ENCODE peak calls at places on chromosomes 4 and X, in four cellular contexts. One of them, this sample, is unnamed.

GRCh38 chrX:39813631-39814246 is 284.0 kb downstream of the BCOR start:
- DNase-seq in neural progenitor cell: no peak
- DNase-seq in hepatocyte: peak; percentile 45
- DNase-seq in GM23248: peak; percentile 74
- DNase-seq in this sample: peak; percentile 48

GRCh38 chr4:164701665-164702064 is 52.3 kb upstream of the SMIM31 start:
- DNase-seq in hepatocyte: no peak
- DNase-seq in neural progenitor cell: no peak
- DNase-seq in GM23248: no peak
- DNase-seq in this sample: no peak

GRCh38 chr4:127048371-127049085 is 584.2 kb upstream of the INTU start:
- DNase-seq in neural progenitor cell: peak; percentile 8
- DNase-seq in hepatocyte: no peak
- DNase-seq in GM23248: no peak
- DNase-seq in this sample: no peak

GRCh38 chrX:132086717-132087116 is 41.1 kb downstream of the FRMD7 start:
- DNase-seq in GM23248: peak; percentile 20
- DNase-seq in hepatocyte: no peak
- DNase-seq in neural progenitor cell: no peak
- DNase-seq in this sample: peak; percentile 65

GRCh38 chrX:80807606-80808159 is 2.0 kb downstream of the BRWD3 start:
- DNase-seq in neural progenitor cell: no peak
- DNase-seq in hepatocyte: no peak
- DNase-seq in GM23248: peak; percentile 1
- DNase-seq in this sample: no peak

GRCh38 chrX:72666451-72666850 is 47.7 kb downstream of the PHKA1 start:
- DNase-seq in GM23248: peak; percentile 2
- DNase-seq in hepatocyte: no peak
- DNase-seq in neural progenitor cell: no peak
- DNase-seq in this sample: no peak

GRCh38 chr4:130071746-130072145 is 975.8 kb downstream of the C4orf33 start:
- DNase-seq in hepatocyte: peak; percentile 59
- DNase-seq in GM23248: no peak
- DNase-seq in neural progenitor cell: no peak
- DNase-seq in this sample: no peak

GRCh38 chr4:33715996-33716395 is 2528.3 kb downstream of the ARAP2 start:
- DNase-seq in neural progenitor cell: no peak
- DNase-seq in hepatocyte: no peak
- DNase-seq in GM23248: peak; percentile 90
- DNase-seq in this sample: peak; percentile 79

GRCh38 chrX:10169180-10169579 is 12.4 kb downstream of the CLCN4 start:
- DNase-seq in neural progenitor cell: no peak
- DNase-seq in GM23248: no peak
- DNase-seq in hepatocyte: no peak
- DNase-seq in this sample: no peak

GRCh38 chrX:107619836-107620235 is 8.5 kb upstream of the PRPS1 start:
- DNase-seq in GM23248: no peak
- DNase-seq in hepatocyte: peak; percentile 62
- DNase-seq in neural progenitor cell: no peak
- DNase-seq in this sample: peak; percentile 39

GRCh38 chr4:55722132-55722531 is 86.0 kb upstream of the NMU start:
- DNase-seq in neural progenitor cell: no peak
- DNase-seq in hepatocyte: no peak
- DNase-seq in GM23248: no peak
- DNase-seq in this sample: no peak

GRCh38 chr4:1632109-1633104 is 51.7 kb downstream of the FAM53A start:
- DNase-seq in neural progenitor cell: no peak
- DNase-seq in GM23248: no peak
- DNase-seq in hepatocyte: no peak
- DNase-seq in this sample: no peak

GRCh38 chr4:88001871-88002270 is 5.6 kb upstream of the PKD2 start:
- DNase-seq in GM23248: no peak
- DNase-seq in neural progenitor cell: no peak
- DNase-seq in hepatocyte: no peak
- DNase-seq in this sample: no peak

GRCh38 chr4:102606846-102607440 is 105.8 kb downstream of the NFKB1 start:
- DNase-seq in GM23248: no peak
- DNase-seq in hepatocyte: no peak
- DNase-seq in neural progenitor cell: no peak
- DNase-seq in this sample: no peak

GRCh38 chrX:118654331-118654730 is 73.1 kb upstream of the IL13RA1 start:
- DNase-seq in hepatocyte: no peak
- DNase-seq in neural progenitor cell: no peak
- DNase-seq in GM23248: no peak
- DNase-seq in this sample: peak; percentile 18

DNA sequence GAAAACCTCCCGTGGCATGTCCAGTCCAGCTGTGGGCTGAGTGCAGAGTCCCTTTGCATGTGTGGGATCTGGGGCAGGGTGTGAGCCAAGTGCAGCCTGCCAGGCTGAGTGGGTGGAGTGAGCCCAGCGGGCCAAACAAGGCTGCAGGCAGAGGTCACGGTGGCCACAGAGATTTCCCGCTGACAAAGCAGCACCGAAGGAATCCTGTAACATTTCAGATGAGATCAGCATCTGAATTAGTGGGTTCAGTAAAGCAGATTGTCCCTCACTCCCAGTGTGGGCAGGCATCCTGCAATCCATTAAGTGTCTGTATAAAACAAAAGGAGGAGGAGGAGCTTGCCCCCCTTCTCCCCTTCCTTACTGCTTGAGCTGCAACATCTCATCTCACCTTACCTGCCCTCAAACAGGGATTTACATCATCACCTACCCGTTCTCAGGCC is 324.4 kb downstream of the FAT4 start:
- DNase-seq in neural progenitor cell: peak; percentile 34
- DNase-seq in GM23248: peak; percentile 48
- DNase-seq in hepatocyte: peak; percentile 17
- DNase-seq in this sample: no peak
- H2AFZ ChIP-seq in neural progenitor cell: no peak overlapping the region
- H2AFZ ChIP-seq in GM23248: peak overlapping the region; percentile 66
- H2AFZ ChIP-seq in hepatocyte: no peak overlapping the region
- H2AFZ ChIP-seq in this sample: no peak overlapping the region

GRCh38 chr4:72513227-72513626 is 55.8 kb downstream of the ADAMTS3 start:
- DNase-seq in hepatocyte: no peak
- DNase-seq in neural progenitor cell: no peak
- DNase-seq in GM23248: no peak
- DNase-seq in this sample: no peak
- TF ChIP-seq EZH2 in hepatocyte: no peak
- TF ChIP-seq EZH2 in neural progenitor cell: no peak
- TF ChIP-seq EZH2 in GM23248: no peak
- TF ChIP-seq EZH2 in this sample: no peak

GRCh38 chr4:151641167-151641566 is 119.6 kb downstream of the GATB start:
- DNase-seq in GM23248: peak; percentile 89
- DNase-seq in hepatocyte: no peak
- DNase-seq in neural progenitor cell: no peak
- DNase-seq in this sample: peak; percentile 33
- TF ChIP-seq EZH2phosphoT487 in GM23248: no peak
- TF ChIP-seq EZH2phosphoT487 in hepatocyte: no peak
- TF ChIP-seq EZH2phosphoT487 in neural progenitor cell: no peak
- TF ChIP-seq EZH2phosphoT487 in this sample: no peak

GRCh38 chrX:75784689-75785491 is at the start of gene MAGEE2:
- DNase-seq in GM23248: peak; percentile 23
- DNase-seq in neural progenitor cell: no peak
- DNase-seq in hepatocyte: no peak
- DNase-seq in this sample: no peak
- H2AFZ ChIP-seq in GM23248: peak within 1 kb of the TSS; percentile 41
- H2AFZ ChIP-seq in neural progenitor cell: no peak within 1 kb of the TSS
- H2AFZ ChIP-seq in hepatocyte: no peak within 1 kb of the TSS
- H2AFZ ChIP-seq in this sample: no peak within 1 kb of the TSS

DNA sequence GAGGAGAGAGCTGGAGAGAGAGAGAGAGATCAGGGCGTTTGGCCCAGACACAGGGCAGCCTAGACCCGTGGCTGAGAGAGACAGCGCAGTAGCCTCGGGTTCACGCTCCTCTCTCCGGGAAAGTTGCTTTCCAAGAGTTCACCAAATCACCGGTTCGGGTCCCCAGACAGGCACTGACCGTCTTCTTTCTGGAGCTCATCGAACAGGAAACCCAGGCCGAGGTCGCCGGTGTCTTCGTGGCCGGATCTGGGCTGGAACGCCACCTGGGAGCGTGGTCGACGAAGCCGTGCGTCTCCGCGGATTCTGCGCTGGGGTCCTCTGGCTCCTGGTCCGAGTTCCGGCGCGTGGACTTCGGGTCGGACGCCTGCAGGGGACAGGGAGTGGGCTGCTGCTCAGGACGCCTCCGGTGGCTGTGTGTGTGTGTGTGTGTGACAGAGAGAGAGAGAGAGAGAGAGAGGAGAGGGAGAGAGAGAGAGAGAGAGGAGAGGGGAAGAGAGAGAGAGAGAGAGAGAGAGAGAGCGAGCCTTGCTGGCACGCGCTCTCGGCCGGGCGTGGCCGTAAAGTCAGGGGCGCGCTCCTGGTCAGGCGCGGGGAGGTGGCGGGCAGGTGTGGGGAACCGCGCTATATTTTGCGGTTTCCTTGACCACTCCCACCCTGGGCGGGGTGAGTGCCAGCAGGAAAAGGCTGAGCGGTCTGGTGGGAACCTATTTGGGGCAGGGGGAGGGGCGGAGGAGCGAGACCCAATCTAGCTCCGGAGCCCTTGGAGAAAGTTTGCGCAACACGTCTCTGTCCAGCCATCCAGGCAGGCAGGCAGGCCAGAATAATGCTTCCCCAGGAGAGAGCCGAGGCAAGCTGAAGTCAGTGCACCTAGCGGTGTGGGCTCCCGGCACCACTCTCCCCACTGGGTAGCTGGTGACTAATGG is 62.1 kb downstream of the RHOXF2B start:
- DNase-seq in GM23248: peak; percentile 20
- DNase-seq in neural progenitor cell: peak; percentile 40
- DNase-seq in hepatocyte: peak; percentile 18
- DNase-seq in this sample: no peak
- TF ChIP-seq EZH2 in GM23248: no peak
- TF ChIP-seq EZH2 in neural progenitor cell: peak; percentile 80
- TF ChIP-seq EZH2 in hepatocyte: no peak
- TF ChIP-seq EZH2 in this sample: no peak

GRCh38 chr4:100843897-100844296 is 326.1 kb upstream of the EMCN start:
- DNase-seq in GM23248: peak; percentile 20
- DNase-seq in hepatocyte: no peak
- DNase-seq in neural progenitor cell: no peak
- DNase-seq in this sample: no peak

GRCh38 chr4:100852326-100852725 is 334.5 kb upstream of the EMCN start:
- DNase-seq in neural progenitor cell: no peak
- DNase-seq in hepatocyte: no peak
- DNase-seq in GM23248: no peak
- DNase-seq in this sample: no peak

GRCh38 chr4:100849319-100849718 is 331.5 kb upstream of the EMCN start:
- DNase-seq in GM23248: no peak
- DNase-seq in neural progenitor cell: peak; percentile 22
- DNase-seq in hepatocyte: no peak
- DNase-seq in this sample: no peak

DNA sequence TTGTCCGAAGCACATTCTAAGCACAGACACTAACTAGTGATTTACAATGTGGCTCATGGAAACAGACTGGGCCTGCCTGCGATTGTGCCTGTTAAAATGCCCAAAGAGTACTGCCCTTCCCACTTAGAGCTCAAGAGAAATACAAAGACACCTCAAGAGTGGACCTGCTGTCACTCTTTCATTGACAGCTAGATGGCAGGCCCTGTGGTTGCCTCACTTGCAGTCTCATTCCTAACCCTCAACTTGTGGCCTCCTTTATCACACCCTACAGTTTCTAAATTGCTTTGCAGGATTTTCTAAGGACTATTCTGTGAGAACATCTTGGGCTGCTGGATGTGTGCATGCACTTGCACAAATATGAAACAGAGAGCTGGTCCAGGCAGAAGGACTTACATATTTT is 331.0 kb upstream of the EMCN start:
- DNase-seq in hepatocyte: peak; percentile 34
- DNase-seq in GM23248: no peak
- DNase-seq in neural progenitor cell: peak; percentile 51
- DNase-seq in this sample: peak; percentile 9
- TF ChIP-seq EZH2phosphoT487 in hepatocyte: no peak
- TF ChIP-seq EZH2phosphoT487 in GM23248: no peak
- TF ChIP-seq EZH2phosphoT487 in neural progenitor cell: no peak
- TF ChIP-seq EZH2phosphoT487 in this sample: no peak

This sample was measured in PC-3.